ENCODE peak calls at places on chromosomes 3 and 15, in four cellular contexts. One of them, this sample, is unnamed.

GRCh38 chr3:89699771-89700170 is 592.4 kb downstream of the EPHA3 start:
- DNase-seq in endothelial cell: no peak
- DNase-seq in PC-9: no peak
- DNase-seq in heart left ventricle: no peak
- DNase-seq in this sample: no peak

GRCh38 chr15:78265752-78266224 is 1.4 kb downstream of the DNAJA4 start:
- DNase-seq in PC-9: no peak
- DNase-seq in heart left ventricle: no peak
- DNase-seq in endothelial cell: no peak
- DNase-seq in this sample: no peak

GRCh38 chr15:87609474-87609873 is 647.1 kb downstream of the NTRK3 start:
- DNase-seq in PC-9: no peak
- DNase-seq in heart left ventricle: no peak
- DNase-seq in endothelial cell: no peak
- DNase-seq in this sample: no peak

GRCh38 chr3:133574260-133574881 is 885 bp downstream of the CDV3 start:
- DNase-seq in PC-9: peak; percentile 73
- DNase-seq in endothelial cell: peak; percentile 76
- DNase-seq in heart left ventricle: peak; percentile 91
- DNase-seq in this sample: peak; percentile 69

GRCh38 chr15:63920504-63921178 is 86.9 kb upstream of the HERC1 start:
- DNase-seq in heart left ventricle: no peak
- DNase-seq in PC-9: no peak
- DNase-seq in endothelial cell: no peak
- DNase-seq in this sample: no peak

GRCh38 chr15:79965836-79966630 is 5.0 kb downstream of the BCL2A1 start:
- DNase-seq in PC-9: no peak
- DNase-seq in endothelial cell: no peak
- DNase-seq in heart left ventricle: no peak
- DNase-seq in this sample: no peak

GRCh38 chr15:88476635-88477038 is 9.1 kb downstream of the MRPS11 start:
- DNase-seq in heart left ventricle: no peak
- DNase-seq in endothelial cell: peak; percentile 32
- DNase-seq in PC-9: no peak
- DNase-seq in this sample: peak; percentile 38

GRCh38 chr15:90946538-90946937 is 8.1 kb upstream of the RCCD1 start:
- DNase-seq in endothelial cell: no peak
- DNase-seq in heart left ventricle: no peak
- DNase-seq in PC-9: no peak
- DNase-seq in this sample: no peak

GRCh38 chr3:145518639-145519038 is 642.3 kb downstream of the PLOD2 start:
- DNase-seq in PC-9: no peak
- DNase-seq in endothelial cell: no peak
- DNase-seq in heart left ventricle: no peak
- DNase-seq in this sample: no peak

GRCh38 chr3:152258448-152259302 is 10.1 kb upstream of the MBNL1 start:
- DNase-seq in heart left ventricle: no peak
- DNase-seq in PC-9: peak; percentile 82
- DNase-seq in endothelial cell: no peak
- DNase-seq in this sample: no peak

GRCh38 chr3:125496701-125497100 is 23.3 kb downstream of the SNX4 start:
- DNase-seq in PC-9: no peak
- DNase-seq in endothelial cell: no peak
- DNase-seq in heart left ventricle: no peak
- DNase-seq in this sample: no peak

GRCh38 chr3:46482632-46483311 is 15.0 kb upstream of the RTP3 start:
- DNase-seq in PC-9: no peak
- DNase-seq in heart left ventricle: no peak
- DNase-seq in endothelial cell: no peak
- DNase-seq in this sample: no peak

GRCh38 chr3:150069158-150069536 is 98.5 kb upstream of the PFN2 start:
- DNase-seq in heart left ventricle: no peak
- DNase-seq in endothelial cell: no peak
- DNase-seq in PC-9: no peak
- DNase-seq in this sample: no peak

GRCh38 chr3:120177151-120177550 is 82.9 kb upstream of the GSK3B start:
- DNase-seq in heart left ventricle: no peak
- DNase-seq in endothelial cell: peak; percentile 19
- DNase-seq in PC-9: peak; percentile 79
- DNase-seq in this sample: peak; percentile 13

GRCh38 chr3:55330355-55330754 is 156.8 kb downstream of the WNT5A start:
- DNase-seq in heart left ventricle: no peak
- DNase-seq in PC-9: peak; percentile 70
- DNase-seq in endothelial cell: no peak
- DNase-seq in this sample: no peak

GRCh38 chr3:58271901-58272501 is 34.0 kb upstream of the RPP14 start:
- DNase-seq in endothelial cell: no peak
- DNase-seq in PC-9: peak; percentile 12
- DNase-seq in heart left ventricle: no peak
- DNase-seq in this sample: no peak

GRCh38 chr3:149340310-149340933 is 7.0 kb upstream of the TM4SF18 start:
- DNase-seq in PC-9: no peak
- DNase-seq in endothelial cell: no peak
- DNase-seq in heart left ventricle: no peak
- DNase-seq in this sample: no peak

GRCh38 chr3:131221731-131222130 is 159.8 kb upstream of the NUDT16 start:
- DNase-seq in endothelial cell: no peak
- DNase-seq in heart left ventricle: no peak
- DNase-seq in PC-9: no peak
- DNase-seq in this sample: no peak

GRCh38 chr3:140276698-140277097 is 341.7 kb downstream of the CLSTN2 start:
- DNase-seq in PC-9: peak; percentile 10
- DNase-seq in heart left ventricle: no peak
- DNase-seq in endothelial cell: peak; percentile 26
- DNase-seq in this sample: peak; percentile 36

GRCh38 chr3:126461450-126462070 is 14.1 kb downstream of the ZXDC start:
- DNase-seq in heart left ventricle: no peak
- DNase-seq in PC-9: no peak
- DNase-seq in endothelial cell: no peak
- DNase-seq in this sample: peak; percentile 4

GRCh38 chr3:127330385-127330784 is 42.5 kb upstream of the PRR20G start:
- DNase-seq in heart left ventricle: no peak
- DNase-seq in endothelial cell: no peak
- DNase-seq in PC-9: no peak
- DNase-seq in this sample: no peak

GRCh38 chr3:24688446-24689148 is 193.9 kb upstream of the THRB start:
- DNase-seq in PC-9: peak; percentile 26
- DNase-seq in heart left ventricle: no peak
- DNase-seq in endothelial cell: no peak
- DNase-seq in this sample: peak; percentile 15

GRCh38 chr3:127455541-127456450 is 134.7 kb downstream of the TPRA1 start:
- DNase-seq in PC-9: peak; percentile 90
- DNase-seq in heart left ventricle: peak; percentile 86
- DNase-seq in endothelial cell: peak; percentile 96
- DNase-seq in this sample: peak; percentile 93

DNA sequence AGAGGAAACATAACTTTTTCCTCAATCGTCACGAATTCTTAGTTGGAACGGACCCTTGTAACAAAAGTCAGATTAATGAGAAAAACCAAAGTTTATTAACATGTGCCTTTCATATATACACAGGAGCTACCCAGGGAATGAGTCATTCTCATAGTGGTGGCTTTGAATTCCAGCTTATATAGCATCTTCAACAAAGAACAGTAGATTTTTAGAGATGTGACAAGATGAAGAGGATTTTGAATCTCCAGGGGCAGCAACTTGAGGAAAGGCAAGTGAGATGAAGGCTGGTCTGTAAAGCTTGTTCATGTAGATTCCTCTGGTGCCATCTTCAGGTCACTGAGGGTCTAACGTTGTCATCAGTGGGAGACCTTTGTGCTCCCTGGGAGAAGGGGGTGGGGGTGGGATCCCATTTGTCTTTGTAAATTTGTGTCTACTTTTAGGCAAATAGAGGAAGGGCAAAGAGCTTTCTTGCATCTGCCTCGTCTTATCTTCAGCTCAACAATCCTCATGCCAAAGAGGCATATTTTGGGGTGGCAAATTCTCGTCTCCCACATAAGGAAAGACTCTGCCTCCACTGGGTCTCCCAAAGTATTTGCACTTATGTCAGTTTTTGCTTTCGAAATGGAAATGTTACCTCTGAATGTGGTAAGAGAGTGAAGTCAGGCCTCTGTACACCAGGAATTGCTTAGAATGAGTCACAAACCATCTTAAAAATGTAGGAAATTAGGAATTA is 29.5 kb downstream of the CLEC3B start:
- DNase-seq in endothelial cell: peak; percentile 32
- DNase-seq in PC-9: no peak
- DNase-seq in heart left ventricle: no peak
- DNase-seq in this sample: peak; percentile 34
- TF ChIP-seq CTCF in endothelial cell: peak; percentile 20
- TF ChIP-seq CTCF in PC-9: peak; percentile 33
- TF ChIP-seq CTCF in heart left ventricle: peak; percentile 33
- TF ChIP-seq CTCF in this sample: peak; percentile 11

GRCh38 chr15:29115093-29115991 is 154.3 kb downstream of the NSMCE3 start:
- DNase-seq in PC-9: no peak
- DNase-seq in heart left ventricle: no peak
- DNase-seq in endothelial cell: peak; percentile 68
- DNase-seq in this sample: peak; percentile 69
- TF ChIP-seq CTCF in PC-9: no peak
- TF ChIP-seq CTCF in heart left ventricle: peak; percentile 48
- TF ChIP-seq CTCF in endothelial cell: peak; percentile 59
- TF ChIP-seq CTCF in this sample: peak; percentile 44

DNA sequence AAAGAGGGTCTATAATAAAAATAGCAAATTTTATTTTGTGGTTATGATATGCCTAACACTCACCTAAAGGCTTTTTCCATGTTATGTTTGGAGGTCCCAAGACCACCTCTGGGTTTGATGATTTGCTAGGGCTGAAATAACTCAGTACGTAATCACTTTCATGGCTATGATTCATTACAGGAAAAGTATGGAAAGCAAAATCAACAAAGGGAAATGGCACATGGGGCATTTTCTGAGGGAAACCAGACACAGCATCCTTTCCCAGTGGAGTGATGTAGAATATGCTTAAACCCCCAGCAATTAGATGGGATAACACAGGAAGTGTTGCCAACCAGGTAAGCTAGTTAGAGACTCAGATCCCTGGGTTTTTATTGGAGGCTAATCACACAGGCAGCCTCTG is 701.6 kb upstream of the CBLB start:
- DNase-seq in PC-9: no peak
- DNase-seq in endothelial cell: no peak
- DNase-seq in heart left ventricle: no peak
- DNase-seq in this sample: no peak
- TF ChIP-seq CTCF in PC-9: no peak
- TF ChIP-seq CTCF in endothelial cell: no peak
- TF ChIP-seq CTCF in heart left ventricle: no peak
- TF ChIP-seq CTCF in this sample: no peak

DNA sequence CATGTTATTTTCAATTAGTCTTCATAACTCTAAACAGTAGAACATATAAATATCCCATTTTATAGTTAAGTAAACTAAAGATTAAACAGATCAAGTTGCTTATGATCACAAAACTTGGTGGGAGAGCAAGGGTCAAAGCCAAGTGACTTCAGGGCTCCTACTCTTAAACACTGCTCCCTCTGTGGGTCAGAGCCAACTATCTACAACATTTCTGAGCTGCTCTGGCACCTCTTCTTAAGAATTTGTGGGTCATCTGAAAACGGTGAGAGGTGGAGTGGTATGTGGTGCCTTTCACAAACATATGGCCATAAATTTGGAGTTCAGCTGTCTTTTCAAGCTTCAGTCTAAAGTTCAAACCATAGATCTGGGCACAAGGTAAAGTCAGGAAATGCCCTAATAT is 10.9 kb downstream of the ATG3 start:
- DNase-seq in PC-9: no peak
- DNase-seq in endothelial cell: no peak
- DNase-seq in heart left ventricle: no peak
- DNase-seq in this sample: no peak
- TF ChIP-seq CTCF in PC-9: no peak
- TF ChIP-seq CTCF in endothelial cell: no peak
- TF ChIP-seq CTCF in heart left ventricle: no peak
- TF ChIP-seq CTCF in this sample: no peak

DNA sequence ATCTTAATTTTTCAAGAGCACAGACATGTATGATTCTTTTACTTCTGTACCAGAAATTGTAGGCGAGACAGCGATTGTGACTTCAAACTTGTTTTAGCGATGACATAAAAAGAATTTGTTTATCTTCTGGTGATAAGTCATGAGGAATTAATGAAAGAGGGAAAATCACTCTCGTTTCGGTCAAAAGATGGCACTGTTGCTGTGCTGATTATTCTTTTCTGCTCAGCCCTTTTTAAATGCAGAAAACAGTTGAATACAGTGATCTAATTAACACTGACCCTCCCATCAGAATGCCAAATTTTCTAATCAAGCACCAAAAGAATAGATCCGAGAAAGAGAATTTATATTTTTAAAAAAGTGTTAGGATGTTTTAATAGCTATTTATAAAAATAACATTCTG is 52.6 kb downstream of the NSUN3 start:
- DNase-seq in endothelial cell: peak; percentile 7
- DNase-seq in heart left ventricle: no peak
- DNase-seq in PC-9: peak; percentile 9
- DNase-seq in this sample: no peak
- TF ChIP-seq CTCF in endothelial cell: no peak
- TF ChIP-seq CTCF in heart left ventricle: peak; percentile 33
- TF ChIP-seq CTCF in PC-9: peak; percentile 60
- TF ChIP-seq CTCF in this sample: no peak

GRCh38 chr3:2826036-2826435 is 284.1 kb downstream of the IL5RA start:
- DNase-seq in heart left ventricle: no peak
- DNase-seq in PC-9: no peak
- DNase-seq in endothelial cell: no peak
- DNase-seq in this sample: no peak
- TF ChIP-seq CTCF in heart left ventricle: no peak
- TF ChIP-seq CTCF in PC-9: no peak
- TF ChIP-seq CTCF in endothelial cell: no peak
- TF ChIP-seq CTCF in this sample: no peak